ENCODE peak calls at places on chromosomes 6 and 20, in seven cellular contexts. R is smooth muscle cell of the brain vasculature; Z is NCI-H2171 treated with DMSO at 0.1 percent for 48 hours; W is stimulated activated CD8-positive, alpha-beta memory T cell treated with anti-CD3 and anti-CD28 coated beads, Interleukin-4, amount 100 ng/mL, for 4 hours; E is M059J; M is hypothalamus; I is HCT116. Y is an unnamed sample.

GRCh38 chr6:31094389-31094881 is 17.9 kb downstream of the C6orf15 start:
- DNase-seq in I (no peak), M (no peak), R (no peak), W (no peak), Z (no peak), E (peak; percentile 75), Y (no peak)

GRCh38 chr6:33632603-33633039 is 11.5 kb downstream of the ITPR3 start:
- DNase-seq in M (no peak), W (no peak), I (peak; percentile 37), R (no peak), Z (no peak), E (peak; percentile 61), Y (peak; percentile 76)

GRCh38 chr6:17703256-17703694 is 3.5 kb downstream of the NUP153 start:
- DNase-seq in M (no peak), E (peak; percentile 97), R (no peak), Z (no peak), W (no peak), I (no peak), Y (no peak)

GRCh38 chr20:61371501-61372150 is 119.6 kb downstream of the CDH4 start:
- DNase-seq in E (no peak), R (no peak), I (no peak), W (no peak), M (no peak), Z (no peak), Y (no peak)

GRCh38 chr6:122289721-122290501 is 109.5 kb upstream of the HSF2 start:
- DNase-seq in R (no peak), I (peak; percentile 13), Z (peak; percentile 26), M (no peak), E (peak; percentile 3), W (no peak), Y (no peak)

GRCh38 chr6:31353508-31353907 is 3.5 kb downstream of the HLA-B start:
- DNase-seq in M (no peak), R (no peak), W (no peak), Z (no peak), E (no peak), I (no peak), Y (no peak)

GRCh38 chr6:77178821-77179220 is 284.5 kb downstream of the HTR1B start:
- DNase-seq in E (peak; percentile 62), I (no peak), W (no peak), M (no peak), R (no peak), Z (no peak), Y (no peak)

GRCh38 chr6:143236151-143236788 is 175.6 kb downstream of the AIG1 start:
- DNase-seq in R (peak; percentile 28), I (peak; percentile 16), Z (peak; percentile 31), W (no peak), E (peak; percentile 72), M (no peak), Y (no peak)

GRCh38 chr20:60313609-60314008 is 355.4 kb downstream of the CDH26 start:
- DNase-seq in Z (no peak), R (no peak), W (no peak), E (peak; percentile 5), I (no peak), M (no peak), Y (no peak)

GRCh38 chr20:3000852-3001523 is 42.4 kb upstream of the GNRH2 start:
- DNase-seq in Z (peak; percentile 82), E (peak; percentile 78), M (no peak), W (no peak), I (peak; percentile 46), R (peak; percentile 15), Y (no peak)